ENCODE peak calls at places on chromosomes 7 and 10, in ten cellular contexts. N is erythroblast; T is activated naive CD8-positive, alpha-beta T cell treated with anti-CD3 and anti-CD28 coated beads for 36 hours; R is hepatocyte; Q is GM03348; O is stimulated activated CD8-positive, alpha-beta memory T cell treated with anti-CD3 and anti-CD28 coated beads, Interleukin-4, amount 100 ng/mL, for 24 hours; F is astrocyte; I is A549; K is myocyte; J is effector CD8-positive, alpha-beta T cell. U is an unnamed sample.

GRCh38 chr7:94393251-94393758 is 1.4 kb upstream of the COL1A2 start:
- DNase-seq in F (no peak), T (no peak), I (no peak), R (peak), K (no peak), N (no peak), O (no peak), Q (no peak), J (no peak), U (peak)

GRCh38 chr7:653829-654764 is 72.4 kb upstream of the DNAAF5 start:
- DNase-seq in R (no peak), J (no peak), Q (no peak), T (no peak), F (no peak), I (no peak), O (no peak), K (no peak), N (no peak), U (no peak)

GRCh38 chr7:53218730-53219504 is 183.5 kb downstream of the POM121L12 start:
- DNase-seq in I (no peak), O (no peak), F (no peak), K (peak), T (no peak), R (peak), Q (no peak), J (no peak), N (no peak), U (no peak)

GRCh38 chr7:44217133-44217714 is 16.4 kb downstream of the YKT6 start:
- DNase-seq in Q (no peak), T (no peak), O (no peak), F (no peak), R (no peak), K (peak), J (no peak), I (no peak), N (no peak), U (no peak)

GRCh38 chr10:51014680-51015425 is 59.4 kb upstream of the PRKG1 start:
- DNase-seq in R (no peak), N (no peak), K (peak), T (no peak), O (no peak), F (no peak), Q (peak), I (no peak), J (no peak), U (no peak)

GRCh38 chr10:24722676-24723385 is 856 bp downstream of the ARHGAP21 start:
- DNase-seq in I (peak), T (peak), K (peak), J (peak), Q (peak), F (no peak), O (peak), R (peak), N (peak), U (peak)

GRCh38 chr10:34758447-34758996 is 56.6 kb downstream of the PARD3 start:
- DNase-seq in R (peak), I (peak), O (no peak), F (peak), N (peak), Q (peak), J (no peak), K (peak), T (no peak), U (no peak)

GRCh38 chr7:157683251-157684156 is 346.7 kb downstream of the DNAJB6 start:
- DNase-seq in F (no peak), K (no peak), O (no peak), T (no peak), J (no peak), Q (no peak), N (no peak), R (no peak), I (no peak), U (no peak)

GRCh38 chr7:132536646-132537395 is 39.4 kb downstream of the PLXNA4 start:
- DNase-seq in K (no peak), N (no peak), J (no peak), T (no peak), R (no peak), F (peak), I (no peak), Q (peak), O (no peak), U (no peak)